ENCODE peak calls at places on chromosomes 16 and 17, in eight cellular contexts. Y is heart left ventricle; S is sigmoid colon; E is GM23338; H is thoracic aorta; I is endodermal cell; A is CD8-positive, alpha-beta T cell; P is CD8-positive, alpha-beta memory T cell. T is an unnamed sample.

GRCh38 chr17:81867952-81868673 is 3.0 kb downstream of the ARHGDIA start:
- DNase-seq in A (no peak), P (no peak), I (no peak), Y (no peak), E (no peak), H (no peak), S (no peak), T (no peak)

GRCh38 chr17:59167571-59168001 is 12.0 kb downstream of the PRR11 start:
- DNase-seq in E (no peak), I (peak; percentile 20), A (no peak), Y (no peak), P (no peak), S (no peak), H (no peak), T (no peak)

GRCh38 chr17:55763856-55764255 is 13.0 kb downstream of the PCTP start:
- DNase-seq in H (no peak), P (no peak), I (no peak), Y (no peak), S (no peak), A (no peak), E (no peak), T (no peak)

GRCh38 chr17:19619705-19620325 is 28.7 kb upstream of the ALDH3A2 start:
- DNase-seq in Y (no peak), A (no peak), P (no peak), H (no peak), E (peak; percentile 15), S (no peak), I (no peak), T (no peak)

GRCh38 chr16:68374251-68374805 is 63.5 kb downstream of the PRMT7 start:
- DNase-seq in H (no peak), Y (peak; percentile 51), S (no peak), E (no peak), I (no peak), A (no peak), P (no peak), T (no peak)

GRCh38 chr17:38751803-38752118 is 780 bp upstream of the PSMB3 start:
- DNase-seq in P (peak; percentile 66), I (peak; percentile 97), S (peak; percentile 90), H (no peak), Y (peak; percentile 86), A (peak; percentile 66), E (peak; percentile 90), T (peak; percentile 60)

GRCh38 chr17:7021993-7022778 is 664 bp upstream of the BCL6B start:
- DNase-seq in I (peak; percentile 97), A (peak; percentile 58), H (no peak), Y (peak; percentile 92), P (peak; percentile 71), E (peak; percentile 90), S (peak; percentile 91), T (no peak)

GRCh38 chr17:67990909-67991308 is 5.4 kb downstream of the C17orf58 start:
- DNase-seq in S (no peak), Y (no peak), I (no peak), P (no peak), A (no peak), E (no peak), H (no peak), T (no peak)

GRCh38 chr16:19348578-19349315 is 63.2 kb downstream of the CLEC19A start:
- DNase-seq in Y (no peak), A (no peak), I (peak; percentile 90), H (no peak), E (peak; percentile 70), S (no peak), P (no peak), T (no peak)

GRCh38 chr16:10791048-10791447 is 27.5 kb downstream of the TVP23A start:
- DNase-seq in Y (no peak), P (no peak), E (no peak), I (no peak), A (no peak), S (no peak), H (no peak), T (no peak)

GRCh38 chr17:8696951-8697745 is 47.5 kb downstream of the CCDC42 start:
- DNase-seq in A (no peak), P (no peak), S (no peak), H (peak; percentile 40), E (peak; percentile 82), Y (no peak), I (peak; percentile 78), T (peak; percentile 76)

GRCh38 chr16:4011225-4011939 is 104.9 kb downstream of the ADCY9 start:
- DNase-seq in Y (no peak), I (peak; percentile 77), H (no peak), P (no peak), E (peak; percentile 64), A (no peak), S (no peak), T (peak; percentile 39)

GRCh38 chr17:17235212-17236174 is 1.5 kb downstream of the FLCN start:
- DNase-seq in Y (no peak), I (no peak), P (no peak), E (no peak), H (no peak), A (no peak), S (no peak), T (peak; percentile 60)

GRCh38 chr17:81192386-81193050 is 26.5 kb upstream of the AATK start:
- DNase-seq in P (no peak), S (no peak), Y (no peak), A (no peak), E (no peak), H (no peak), I (no peak), T (no peak)

GRCh38 chr17:17343160-17343735 is 40.1 kb downstream of the NT5M start:
- DNase-seq in A (no peak), I (peak; percentile 39), Y (peak; percentile 12), H (no peak), P (no peak), S (peak; percentile 46), E (no peak), T (no peak)

DNA sequence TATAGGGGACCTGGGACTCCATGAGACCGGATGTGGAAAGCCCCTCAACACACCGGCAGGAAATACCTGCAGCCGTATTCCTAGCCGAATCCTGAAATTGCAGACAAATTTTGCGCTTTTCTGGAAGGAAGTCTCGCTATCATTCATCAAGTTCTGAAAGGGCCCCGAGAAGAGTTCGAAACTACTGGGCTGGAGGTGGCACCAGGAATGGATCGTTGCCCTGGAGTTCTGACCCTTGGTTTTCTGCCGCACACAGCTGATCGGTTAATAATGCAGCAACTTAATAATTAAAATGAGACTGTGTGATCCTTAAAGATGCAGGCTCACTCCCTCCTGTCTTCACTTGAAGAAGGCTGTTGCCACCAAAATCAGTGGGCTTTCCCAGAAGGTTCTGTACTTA is 55.7 kb upstream of the MRTFB start:
- DNase-seq in I (no peak), E (no peak), A (no peak), Y (no peak), H (no peak), P (no peak), S (no peak), T (no peak)
- H3K4me3 ChIP-seq in I (no peak overlapping the region), E (no peak overlapping the region), A (no peak overlapping the region), Y (peak overlapping the region; percentile 9), H (peak overlapping the region; percentile 56), P (no peak overlapping the region), S (no peak overlapping the region), T (no peak overlapping the region)

GRCh38 chr17:3475155-3475808 is 515 bp upstream of the ASPA start:
- DNase-seq in I (no peak), S (no peak), A (no peak), E (no peak), P (no peak), Y (no peak), H (no peak), T (no peak)
- H3K4me3 ChIP-seq in I (no peak overlapping the region), S (no peak overlapping the region), A (no peak overlapping the region), E (no peak overlapping the region), P (no peak overlapping the region), Y (no peak overlapping the region), H (no peak overlapping the region), T (no peak overlapping the region)

GRCh38 chr16:73871076-73871475 is 425.5 kb upstream of the PSMD7 start:
- DNase-seq in E (no peak), Y (no peak), H (no peak), A (no peak), P (no peak), I (no peak), S (no peak), T (no peak)
- H3K4me3 ChIP-seq in E (no peak overlapping the region), Y (no peak overlapping the region), H (no peak overlapping the region), A (no peak overlapping the region), P (no peak overlapping the region), I (no peak overlapping the region), S (no peak overlapping the region), T (no peak overlapping the region)

DNA sequence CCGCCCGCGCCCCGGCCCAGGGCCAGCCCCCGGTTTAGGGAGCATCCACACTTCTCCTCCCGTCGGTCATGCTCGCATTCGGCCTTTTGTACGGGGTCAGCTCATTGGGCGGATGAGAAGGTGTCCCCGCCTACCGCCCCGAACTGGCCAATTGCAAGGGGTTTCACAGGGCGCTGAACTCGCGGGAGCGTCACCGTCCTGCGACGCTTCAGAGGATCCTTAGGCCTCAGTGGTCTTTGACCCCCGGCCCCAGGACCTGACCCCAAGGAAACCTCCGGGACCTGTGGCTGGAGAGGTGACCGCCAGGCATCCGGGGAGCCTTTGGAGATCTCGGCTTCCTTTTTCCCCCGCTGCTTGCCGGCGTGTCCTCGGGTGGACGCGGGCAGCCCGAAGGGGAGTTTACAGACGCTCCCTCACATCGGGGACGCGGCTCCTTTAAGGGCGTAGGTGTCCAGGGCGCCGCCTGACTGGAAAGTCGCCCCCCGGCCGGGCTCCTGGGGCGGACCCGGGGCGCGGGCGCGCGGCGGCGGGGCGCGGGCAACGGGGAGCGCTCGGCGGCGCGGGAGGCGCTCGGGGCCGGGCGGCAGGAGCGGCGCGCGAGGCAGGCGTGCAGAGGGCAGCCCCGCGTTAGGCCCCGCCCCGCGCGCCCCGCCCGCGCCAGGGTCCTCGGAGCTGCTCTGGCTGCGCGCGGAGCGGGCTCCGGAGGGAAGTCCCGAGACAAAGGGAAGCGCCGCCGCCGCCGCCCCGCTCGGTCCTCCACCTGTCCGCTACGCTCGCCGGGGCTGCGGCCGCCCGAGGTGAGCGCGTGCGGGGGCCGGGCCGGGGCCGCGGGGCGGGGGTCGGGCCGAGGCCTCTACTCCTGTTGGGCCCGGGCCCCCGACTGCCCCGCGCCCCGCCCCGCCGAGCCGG is at the start of gene UBE2I:
- DNase-seq in P (peak; percentile 94), S (peak; percentile 98), H (peak; percentile 85), I (peak; percentile 99), A (peak; percentile 99), E (peak; percentile 96), Y (peak; percentile 99), T (peak; percentile 95)
- H3K4me3 ChIP-seq in P (peak within 1 kb of the TSS; percentile 84), S (peak within 1 kb of the TSS; percentile 84), H (peak within 1 kb of the TSS; percentile 89), I (peak within 1 kb of the TSS; percentile 97), A (peak within 1 kb of the TSS; percentile 95), E (peak within 1 kb of the TSS; percentile 99), Y (peak within 1 kb of the TSS; percentile 79), T (peak within 1 kb of the TSS; percentile 62)

DNA sequence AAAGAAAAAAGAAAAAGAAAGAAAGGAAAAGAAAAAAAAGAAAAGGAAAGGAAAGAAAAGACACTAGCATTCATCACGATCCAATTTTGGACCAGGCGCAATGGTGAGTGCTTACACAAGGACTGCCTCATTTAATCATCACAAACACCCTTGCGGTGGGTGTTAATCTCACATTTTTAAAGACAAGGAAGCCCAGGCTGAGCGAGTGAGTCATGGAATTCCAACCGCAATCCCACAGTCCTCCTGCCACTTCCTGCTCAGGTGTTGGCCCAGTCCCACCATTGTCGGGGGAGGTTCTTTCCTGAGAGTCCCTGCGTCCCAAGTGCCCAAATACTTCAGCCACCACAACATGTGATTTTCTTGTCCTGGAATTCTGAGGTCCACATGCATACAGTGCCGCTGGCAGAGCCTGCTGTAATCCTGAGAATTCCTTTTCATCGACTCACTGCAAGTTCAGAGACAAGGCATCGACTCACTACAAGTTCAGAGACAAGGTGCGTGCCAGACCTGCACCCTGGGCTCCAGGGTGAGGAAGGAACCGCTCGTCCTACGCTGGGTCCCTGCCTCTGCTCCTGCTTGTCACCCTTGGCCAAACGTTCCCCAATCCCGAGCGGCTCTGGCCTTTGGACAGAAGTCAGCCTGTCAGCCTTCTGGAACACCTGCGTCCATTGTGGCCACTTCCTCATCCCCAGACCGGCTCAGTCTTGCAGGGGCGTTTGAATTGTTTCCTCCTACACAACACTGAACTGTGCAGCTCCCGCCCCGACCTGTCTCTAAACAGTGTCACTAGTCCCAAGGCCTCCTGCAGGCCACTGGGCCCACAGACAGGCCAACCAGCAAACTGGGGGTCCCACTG is 5.8 kb downstream of the ZG16B start:
- DNase-seq in P (no peak), I (peak; percentile 92), A (no peak), H (no peak), E (peak; percentile 56), Y (peak; percentile 57), S (no peak), T (peak; percentile 100)
- H3K4me3 ChIP-seq in P (no peak overlapping the region), I (no peak overlapping the region), A (no peak overlapping the region), H (peak overlapping the region; percentile 23), E (no peak overlapping the region), Y (no peak overlapping the region), S (no peak overlapping the region), T (no peak overlapping the region)

T was measured in astrocyte of the cerebellum.